ENCODE peak calls at places on chromosomes 1 and 21, in seven cellular contexts. One of them, this sample, is unnamed.
A peak's percentile ranks its signal among the peaks of the same experiment; 100 is the strongest.

GRCh38 chr1:216566809-216567208 is 143.6 kb upstream of the USH2A start:
- DNase-seq in NCI-H1436: peak; percentile 23
- DNase-seq in NCI-H446 treated with DMSO at 0.1 percent for 48 hours: peak; percentile 18
- DNase-seq in Right ventricle myocardium inferior: no peak
- DNase-seq in AG09319: no peak
- DNase-seq in HS-5: no peak
- DNase-seq in CD8-positive, alpha-beta memory T cell: no peak
- DNase-seq in this sample: no peak

GRCh38 chr1:211196880-211197279 is 62.3 kb upstream of the RCOR3 start:
- DNase-seq in HS-5: no peak
- DNase-seq in CD8-positive, alpha-beta memory T cell: no peak
- DNase-seq in NCI-H1436: no peak
- DNase-seq in Right ventricle myocardium inferior: no peak
- DNase-seq in NCI-H446 treated with DMSO at 0.1 percent for 48 hours: no peak
- DNase-seq in AG09319: no peak
- DNase-seq in this sample: no peak

GRCh38 chr1:206507395-206508129 is at the start of gene RASSF5:
- DNase-seq in HS-5: no peak
- DNase-seq in NCI-H1436: peak; percentile 30
- DNase-seq in AG09319: peak; percentile 19
- DNase-seq in Right ventricle myocardium inferior: peak; percentile 93
- DNase-seq in CD8-positive, alpha-beta memory T cell: peak; percentile 76
- DNase-seq in NCI-H446 treated with DMSO at 0.1 percent for 48 hours: no peak
- DNase-seq in this sample: peak; percentile 82

GRCh38 chr1:155759966-155760630 is 71.2 kb downstream of the DAP3 start:
- DNase-seq in NCI-H1436: no peak
- DNase-seq in CD8-positive, alpha-beta memory T cell: no peak
- DNase-seq in Right ventricle myocardium inferior: no peak
- DNase-seq in NCI-H446 treated with DMSO at 0.1 percent for 48 hours: no peak
- DNase-seq in AG09319: no peak
- DNase-seq in HS-5: no peak
- DNase-seq in this sample: no peak

GRCh38 chr1:63601463-63601862 is 8.3 kb downstream of the PGM1 start:
- DNase-seq in NCI-H446 treated with DMSO at 0.1 percent for 48 hours: no peak
- DNase-seq in AG09319: no peak
- DNase-seq in Right ventricle myocardium inferior: no peak
- DNase-seq in CD8-positive, alpha-beta memory T cell: no peak
- DNase-seq in HS-5: no peak
- DNase-seq in NCI-H1436: no peak
- DNase-seq in this sample: no peak

GRCh38 chr1:21541835-21542234 is 32.6 kb downstream of the ALPL start:
- DNase-seq in HS-5: no peak
- DNase-seq in NCI-H446 treated with DMSO at 0.1 percent for 48 hours: no peak
- DNase-seq in AG09319: no peak
- DNase-seq in Right ventricle myocardium inferior: no peak
- DNase-seq in CD8-positive, alpha-beta memory T cell: no peak
- DNase-seq in NCI-H1436: no peak
- DNase-seq in this sample: no peak

GRCh38 chr1:186308264-186309060 is 66.6 kb downstream of the TPR start:
- DNase-seq in AG09319: no peak
- DNase-seq in NCI-H446 treated with DMSO at 0.1 percent for 48 hours: no peak
- DNase-seq in NCI-H1436: no peak
- DNase-seq in CD8-positive, alpha-beta memory T cell: no peak
- DNase-seq in Right ventricle myocardium inferior: no peak
- DNase-seq in HS-5: no peak
- DNase-seq in this sample: no peak

GRCh38 chr21:21102874-21103273 is 104.7 kb downstream of the NCAM2 start:
- DNase-seq in NCI-H446 treated with DMSO at 0.1 percent for 48 hours: no peak
- DNase-seq in NCI-H1436: no peak
- DNase-seq in HS-5: no peak
- DNase-seq in AG09319: no peak
- DNase-seq in CD8-positive, alpha-beta memory T cell: no peak
- DNase-seq in Right ventricle myocardium inferior: no peak
- DNase-seq in this sample: no peak

GRCh38 chr21:38852708-38853107 is 47.0 kb downstream of the ETS2 start:
- DNase-seq in NCI-H446 treated with DMSO at 0.1 percent for 48 hours: no peak
- DNase-seq in CD8-positive, alpha-beta memory T cell: no peak
- DNase-seq in AG09319: no peak
- DNase-seq in Right ventricle myocardium inferior: no peak
- DNase-seq in HS-5: no peak
- DNase-seq in NCI-H1436: no peak
- DNase-seq in this sample: no peak

GRCh38 chr1:94033849-94034248 is 87.1 kb downstream of the ABCA4 start:
- DNase-seq in NCI-H446 treated with DMSO at 0.1 percent for 48 hours: no peak
- DNase-seq in AG09319: no peak
- DNase-seq in CD8-positive, alpha-beta memory T cell: no peak
- DNase-seq in NCI-H1436: no peak
- DNase-seq in HS-5: no peak
- DNase-seq in Right ventricle myocardium inferior: no peak
- DNase-seq in this sample: no peak

GRCh38 chr1:172351761-172352161 is 68.7 kb upstream of the C1orf105 start:
- DNase-seq in HS-5: no peak
- DNase-seq in CD8-positive, alpha-beta memory T cell: no peak
- DNase-seq in Right ventricle myocardium inferior: no peak
- DNase-seq in NCI-H1436: no peak
- DNase-seq in AG09319: no peak
- DNase-seq in NCI-H446 treated with DMSO at 0.1 percent for 48 hours: no peak
- DNase-seq in this sample: no peak

GRCh38 chr1:13494025-13494424 is 19.8 kb downstream of the LRRC38 start:
- DNase-seq in NCI-H1436: no peak
- DNase-seq in Right ventricle myocardium inferior: no peak
- DNase-seq in HS-5: no peak
- DNase-seq in CD8-positive, alpha-beta memory T cell: no peak
- DNase-seq in AG09319: no peak
- DNase-seq in NCI-H446 treated with DMSO at 0.1 percent for 48 hours: no peak
- DNase-seq in this sample: no peak

GRCh38 chr1:19640363-19641316 is 3.5 kb upstream of the NBL1 start:
- DNase-seq in HS-5: no peak
- DNase-seq in CD8-positive, alpha-beta memory T cell: no peak
- DNase-seq in Right ventricle myocardium inferior: no peak
- DNase-seq in NCI-H1436: no peak
- DNase-seq in NCI-H446 treated with DMSO at 0.1 percent for 48 hours: no peak
- DNase-seq in AG09319: no peak
- DNase-seq in this sample: no peak

GRCh38 chr1:15714438-15715136 is 21.5 kb upstream of the SLC25A34 start:
- DNase-seq in CD8-positive, alpha-beta memory T cell: no peak
- DNase-seq in NCI-H1436: no peak
- DNase-seq in HS-5: no peak
- DNase-seq in Right ventricle myocardium inferior: no peak
- DNase-seq in AG09319: peak; percentile 7
- DNase-seq in NCI-H446 treated with DMSO at 0.1 percent for 48 hours: no peak
- DNase-seq in this sample: no peak

GRCh38 chr1:47460456-47460855 is 22.6 kb downstream of the FOXD2 start:
- DNase-seq in AG09319: no peak
- DNase-seq in CD8-positive, alpha-beta memory T cell: no peak
- DNase-seq in NCI-H1436: no peak
- DNase-seq in Right ventricle myocardium inferior: no peak
- DNase-seq in HS-5: no peak
- DNase-seq in NCI-H446 treated with DMSO at 0.1 percent for 48 hours: no peak
- DNase-seq in this sample: no peak

GRCh38 chr1:30085814-30086770 is 637.3 kb downstream of the MATN1 start:
- DNase-seq in CD8-positive, alpha-beta memory T cell: no peak
- DNase-seq in NCI-H446 treated with DMSO at 0.1 percent for 48 hours: no peak
- DNase-seq in NCI-H1436: peak; percentile 89
- DNase-seq in AG09319: no peak
- DNase-seq in Right ventricle myocardium inferior: peak; percentile 74
- DNase-seq in HS-5: no peak
- DNase-seq in this sample: peak; percentile 5

GRCh38 chr1:31198591-31198990 is 41.1 kb downstream of the NKAIN1 start:
- DNase-seq in CD8-positive, alpha-beta memory T cell: no peak
- DNase-seq in NCI-H1436: no peak
- DNase-seq in HS-5: no peak
- DNase-seq in AG09319: no peak
- DNase-seq in NCI-H446 treated with DMSO at 0.1 percent for 48 hours: no peak
- DNase-seq in Right ventricle myocardium inferior: no peak
- DNase-seq in this sample: no peak

GRCh38 chr1:154474802-154475201 is 27.2 kb upstream of the TDRD10 start:
- DNase-seq in NCI-H1436: no peak
- DNase-seq in HS-5: no peak
- DNase-seq in CD8-positive, alpha-beta memory T cell: no peak
- DNase-seq in AG09319: peak; percentile 31
- DNase-seq in Right ventricle myocardium inferior: no peak
- DNase-seq in NCI-H446 treated with DMSO at 0.1 percent for 48 hours: no peak
- DNase-seq in this sample: no peak

GRCh38 chr1:201584510-201584991 is 45.6 kb downstream of the NAV1 start:
- DNase-seq in NCI-H446 treated with DMSO at 0.1 percent for 48 hours: no peak
- DNase-seq in Right ventricle myocardium inferior: no peak
- DNase-seq in NCI-H1436: no peak
- DNase-seq in CD8-positive, alpha-beta memory T cell: no peak
- DNase-seq in AG09319: no peak
- DNase-seq in HS-5: no peak
- DNase-seq in this sample: no peak

GRCh38 chr1:55334140-55334539 is 119.0 kb upstream of the USP24 start:
- DNase-seq in Right ventricle myocardium inferior: no peak
- DNase-seq in HS-5: no peak
- DNase-seq in CD8-positive, alpha-beta memory T cell: no peak
- DNase-seq in AG09319: no peak
- DNase-seq in NCI-H446 treated with DMSO at 0.1 percent for 48 hours: no peak
- DNase-seq in NCI-H1436: no peak
- DNase-seq in this sample: no peak

GRCh38 chr1:65421341-65422174 is 1.1 kb downstream of the LEPR start:
- DNase-seq in CD8-positive, alpha-beta memory T cell: no peak
- DNase-seq in AG09319: no peak
- DNase-seq in HS-5: no peak
- DNase-seq in NCI-H1436: no peak
- DNase-seq in Right ventricle myocardium inferior: no peak
- DNase-seq in NCI-H446 treated with DMSO at 0.1 percent for 48 hours: no peak
- DNase-seq in this sample: no peak

GRCh38 chr1:192732787-192733186 is 76.1 kb upstream of the RGS2 start:
- DNase-seq in HS-5: no peak
- DNase-seq in Right ventricle myocardium inferior: no peak
- DNase-seq in AG09319: no peak
- DNase-seq in NCI-H1436: no peak
- DNase-seq in NCI-H446 treated with DMSO at 0.1 percent for 48 hours: no peak
- DNase-seq in CD8-positive, alpha-beta memory T cell: no peak
- DNase-seq in this sample: no peak

GRCh38 chr1:178541829-178542553 is 29.1 kb downstream of the TEX35 start:
- DNase-seq in CD8-positive, alpha-beta memory T cell: no peak
- DNase-seq in HS-5: no peak
- DNase-seq in AG09319: no peak
- DNase-seq in Right ventricle myocardium inferior: peak; percentile 78
- DNase-seq in NCI-H1436: peak; percentile 23
- DNase-seq in NCI-H446 treated with DMSO at 0.1 percent for 48 hours: no peak
- DNase-seq in this sample: peak; percentile 35

GRCh38 chr1:176206006-176206960 is 803 bp downstream of the COP1 start:
- DNase-seq in CD8-positive, alpha-beta memory T cell: peak; percentile 0
- DNase-seq in NCI-H1436: no peak
- DNase-seq in NCI-H446 treated with DMSO at 0.1 percent for 48 hours: no peak
- DNase-seq in HS-5: no peak
- DNase-seq in Right ventricle myocardium inferior: no peak
- DNase-seq in AG09319: no peak
- DNase-seq in this sample: no peak

GRCh38 chr1:170657275-170657853 is 6.6 kb upstream of the PRRX1 start:
- DNase-seq in NCI-H446 treated with DMSO at 0.1 percent for 48 hours: no peak
- DNase-seq in CD8-positive, alpha-beta memory T cell: no peak
- DNase-seq in HS-5: no peak
- DNase-seq in AG09319: no peak
- DNase-seq in NCI-H1436: no peak
- DNase-seq in Right ventricle myocardium inferior: no peak
- DNase-seq in this sample: no peak

GRCh38 chr21:44932366-44933181 is 7.3 kb upstream of the SLX9 start:
- DNase-seq in AG09319: no peak
- DNase-seq in NCI-H446 treated with DMSO at 0.1 percent for 48 hours: no peak
- DNase-seq in Right ventricle myocardium inferior: peak; percentile 85
- DNase-seq in HS-5: no peak
- DNase-seq in NCI-H1436: no peak
- DNase-seq in CD8-positive, alpha-beta memory T cell: peak; percentile 71
- DNase-seq in this sample: no peak

GRCh38 chr1:234478152-234478480 is 863 bp downstream of the TARBP1 start:
- DNase-seq in NCI-H446 treated with DMSO at 0.1 percent for 48 hours: no peak
- DNase-seq in AG09319: no peak
- DNase-seq in Right ventricle myocardium inferior: peak; percentile 89
- DNase-seq in CD8-positive, alpha-beta memory T cell: peak; percentile 80
- DNase-seq in NCI-H1436: peak; percentile 68
- DNase-seq in HS-5: no peak
- DNase-seq in this sample: peak; percentile 68

GRCh38 chr1:24297187-24297851 is 21.8 kb upstream of the GRHL3 start:
- DNase-seq in AG09319: no peak
- DNase-seq in HS-5: no peak
- DNase-seq in NCI-H446 treated with DMSO at 0.1 percent for 48 hours: no peak
- DNase-seq in CD8-positive, alpha-beta memory T cell: no peak
- DNase-seq in Right ventricle myocardium inferior: no peak
- DNase-seq in NCI-H1436: no peak
- DNase-seq in this sample: no peak

GRCh38 chr1:44037154-44037553 is 5.9 kb upstream of the SLC6A9 start:
- DNase-seq in HS-5: no peak
- DNase-seq in NCI-H446 treated with DMSO at 0.1 percent for 48 hours: peak; percentile 25
- DNase-seq in CD8-positive, alpha-beta memory T cell: no peak
- DNase-seq in Right ventricle myocardium inferior: no peak
- DNase-seq in AG09319: no peak
- DNase-seq in NCI-H1436: no peak
- DNase-seq in this sample: no peak